ENCODE peak calls at places on chromosomes 13 and 19, in eight cellular contexts. A is aorta, C is colonic mucosa, U is tibial artery, S is neuronal stem cell, L is body of pancreas, E is HFF-Myc, B is AG04449. G is an unnamed sample.

GRCh38 chr19:13087795-13088537 is 14.7 kb downstream of the LYL1 start:
- DNase-seq in S (no peak), L (no peak), B (no peak), U (no peak), E (no peak), C (no peak), A (no peak), G (no peak)

GRCh38 chr13:24338721-24339120 is 29.3 kb downstream of the C1QTNF9 start:
- DNase-seq in C (no peak), U (peak; percentile 49), L (no peak), A (no peak), S (no peak), E (no peak), B (no peak), G (no peak)

GRCh38 chr13:100532090-100532766 is 56.4 kb downstream of the GGACT start:
- DNase-seq in U (no peak), A (no peak), L (peak; percentile 83), S (no peak), B (no peak), C (no peak), E (no peak), G (peak; percentile 52)

GRCh38 chr13:34416833-34417425 is 525.1 kb upstream of the NBEA start:
- DNase-seq in A (peak; percentile 53), L (peak; percentile 25), U (peak; percentile 73), S (no peak), B (no peak), C (peak; percentile 24), E (peak; percentile 39), G (peak; percentile 80)

GRCh38 chr19:55305491-55305890 is 19.6 kb downstream of the TMEM150B start:
- DNase-seq in B (no peak), S (no peak), U (no peak), E (no peak), C (peak; percentile 40), L (peak; percentile 36), A (no peak), G (no peak)

GRCh38 chr13:24127116-24127631 is 33.3 kb upstream of the SPATA13 start:
- DNase-seq in S (no peak), B (no peak), A (no peak), C (peak; percentile 82), L (peak; percentile 18), U (no peak), E (no peak), G (no peak)

GRCh38 chr13:76016799-76017198 is 380.7 kb downstream of the LMO7 start:
- DNase-seq in E (peak; percentile 31), C (peak; percentile 26), A (no peak), U (no peak), L (peak; percentile 20), B (no peak), S (peak; percentile 8), G (no peak)

GRCh38 chr19:34120846-34121639 is 51.3 kb upstream of the LSM14A start:
- DNase-seq in L (peak; percentile 30), U (no peak), B (no peak), E (no peak), C (peak; percentile 21), S (no peak), A (no peak), G (no peak)

GRCh38 chr13:36848228-36848982 is 29.4 kb downstream of the RFXAP start:
- DNase-seq in C (no peak), S (no peak), U (no peak), L (no peak), E (no peak), B (no peak), A (no peak), G (no peak)

GRCh38 chr19:35357867-35358573 is at the start of gene FFAR3:
- DNase-seq in U (peak; percentile 69), A (peak; percentile 84), C (no peak), S (no peak), L (peak; percentile 74), E (no peak), B (no peak), G (peak; percentile 67)

GRCh38 chr13:24131749-24132148 is 28.8 kb upstream of the SPATA13 start:
- DNase-seq in S (no peak), L (no peak), A (no peak), C (no peak), E (no peak), B (no peak), U (no peak), G (no peak)

GRCh38 chr19:3250675-3251074 is 26.2 kb downstream of the CELF5 start:
- DNase-seq in A (no peak), E (no peak), S (no peak), L (peak; percentile 7), U (no peak), C (peak; percentile 30), B (no peak), G (no peak)

GRCh38 chr19:971795-972194 is 12.3 kb upstream of the WDR18 start:
- DNase-seq in C (no peak), S (no peak), L (no peak), U (no peak), B (no peak), E (no peak), A (no peak), G (no peak)

GRCh38 chr13:104017317-104017716 is 951.1 kb upstream of the SLC10A2 start:
- DNase-seq in B (no peak), L (no peak), C (no peak), E (no peak), U (no peak), S (no peak), A (no peak), G (no peak)

GRCh38 chr19:19643158-19644053 is at the start of gene GMIP:
- DNase-seq in U (peak; percentile 84), E (no peak), A (peak; percentile 87), L (peak; percentile 82), C (peak; percentile 92), B (no peak), S (peak; percentile 75), G (peak; percentile 84)

GRCh38 chr19:10043286-10043927 is 30.1 kb downstream of the RDH8 start:
- DNase-seq in E (no peak), L (no peak), A (no peak), B (no peak), U (no peak), C (no peak), S (peak; percentile 50), G (no peak)

GRCh38 chr19:6035026-6035425 is 57.1 kb upstream of the RANBP3 start:
- DNase-seq in U (peak; percentile 25), A (no peak), S (no peak), L (no peak), C (no peak), E (no peak), B (no peak), G (no peak)

GRCh38 chr13:26872444-26873173 is 112.0 kb upstream of the GPR12 start:
- DNase-seq in C (peak; percentile 58), U (no peak), B (no peak), E (peak; percentile 10), L (peak; percentile 15), S (peak; percentile 59), A (peak; percentile 53), G (no peak)

GRCh38 chr13:21929400-21929799 is 258.5 kb downstream of the FGF9 start:
- DNase-seq in B (no peak), A (no peak), C (no peak), S (no peak), L (no peak), E (no peak), U (no peak), G (no peak)

GRCh38 chr13:84086847-84087162 is 204.5 kb upstream of the SLITRK1 start:
- DNase-seq in E (no peak), A (no peak), L (no peak), U (no peak), S (no peak), B (no peak), C (no peak), G (no peak)
- H3K4me3 ChIP-seq in E (no peak overlapping the region), A (no peak overlapping the region), L (no peak overlapping the region), U (peak overlapping the region; percentile 15), S (no peak overlapping the region), B (peak overlapping the region; percentile 38), C (no peak overlapping the region), G (peak overlapping the region; percentile 11)

DNA sequence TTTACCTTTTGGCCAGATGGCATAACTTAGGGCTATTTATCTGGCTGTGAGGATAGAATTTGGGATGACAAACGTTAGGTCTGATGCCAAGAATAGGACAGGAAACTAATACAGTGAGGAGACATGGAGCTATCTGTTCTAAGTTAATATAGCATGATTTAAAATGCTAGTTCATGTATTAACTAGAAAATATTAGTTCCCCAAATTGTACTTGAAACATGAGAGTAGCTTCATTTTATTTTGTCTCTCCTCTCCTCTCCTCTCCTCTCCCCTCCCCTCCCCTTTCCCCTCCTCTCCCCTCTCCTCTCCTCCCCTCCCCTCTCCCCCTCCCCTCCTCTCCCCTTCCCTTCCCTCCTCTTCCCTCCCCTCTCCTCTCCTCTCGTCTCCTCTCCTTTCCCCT is 101.1 kb upstream of the MYO16 start:
- DNase-seq in S (no peak), B (no peak), U (no peak), A (no peak), C (no peak), L (no peak), E (no peak), G (no peak)
- H3K4me3 ChIP-seq in S (no peak overlapping the region), B (no peak overlapping the region), U (no peak overlapping the region), A (no peak overlapping the region), C (no peak overlapping the region), L (no peak overlapping the region), E (no peak overlapping the region), G (no peak overlapping the region)

DNA sequence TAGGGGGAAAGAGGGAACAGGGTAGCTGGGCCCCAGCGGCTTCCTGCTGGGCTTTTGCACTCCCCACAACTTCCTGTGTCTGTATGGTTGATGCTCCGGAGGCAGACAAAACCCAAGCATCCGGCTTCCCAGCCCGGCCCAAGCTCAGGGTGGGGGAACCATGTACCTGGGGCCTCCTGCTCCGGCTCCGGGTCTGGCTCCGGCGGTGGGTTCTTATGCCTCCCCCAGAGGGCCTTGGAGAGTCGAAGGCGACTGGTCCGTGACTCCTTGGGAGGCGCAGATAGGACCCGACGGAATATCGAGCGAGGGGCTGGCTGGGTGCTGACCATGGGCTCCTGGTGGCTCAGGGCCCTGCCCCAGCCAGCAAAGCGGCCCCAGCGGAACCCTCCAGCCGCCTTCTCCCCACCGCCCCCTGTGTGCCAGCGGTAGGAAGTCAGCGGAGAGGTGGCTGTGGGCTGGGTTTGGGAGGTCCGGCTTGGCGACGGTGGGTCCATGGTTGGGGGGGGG is 426 bp downstream of the RASAL3 start:
- DNase-seq in S (no peak), L (no peak), B (no peak), C (peak; percentile 34), A (peak; percentile 66), U (no peak), E (no peak), G (no peak)
- H3K4me3 ChIP-seq in S (no peak overlapping the region), L (peak overlapping the region; percentile 6), B (no peak overlapping the region), C (peak overlapping the region; percentile 40), A (no peak overlapping the region), U (peak overlapping the region; percentile 19), E (no peak overlapping the region), G (peak overlapping the region; percentile 23)

DNA sequence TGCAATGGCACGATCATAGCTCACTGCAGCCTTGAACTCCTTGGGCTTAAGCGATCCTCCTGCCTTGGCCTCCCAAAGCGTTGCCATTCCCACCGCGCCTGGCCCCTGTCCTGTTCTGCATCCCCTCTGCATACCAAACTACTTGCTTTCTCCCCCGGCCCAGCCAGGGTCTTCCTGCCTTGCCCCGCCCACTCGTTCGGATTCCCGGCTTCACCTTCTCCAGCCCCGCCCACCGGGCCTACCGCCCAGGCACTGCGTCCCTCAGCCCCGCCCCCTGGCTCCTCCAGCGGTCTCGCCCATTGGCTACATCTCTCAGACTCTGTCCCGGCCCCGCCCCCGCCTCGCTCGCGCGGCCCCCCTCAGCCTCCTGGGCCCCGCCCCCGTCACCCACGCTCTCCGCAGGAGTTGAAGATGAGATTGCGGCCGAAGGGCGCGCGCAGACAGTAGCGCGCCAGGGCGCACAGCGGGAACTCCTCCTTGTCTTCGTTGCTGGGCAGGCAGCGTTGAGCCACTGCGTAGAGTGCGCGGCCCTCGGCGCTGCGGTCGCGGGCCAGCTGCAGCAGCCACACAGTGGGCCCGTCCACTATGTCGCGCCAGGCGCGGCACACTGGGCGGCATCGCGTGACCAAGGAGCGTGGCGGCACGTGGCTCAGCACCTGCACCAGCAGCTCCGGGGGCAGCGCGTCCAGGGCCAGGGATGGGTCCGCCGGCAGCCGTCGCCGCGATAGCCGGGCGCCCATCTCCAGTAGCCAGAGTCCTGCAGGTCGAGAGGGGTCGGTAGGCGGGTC is 19.0 kb downstream of the MRPS12 start:
- DNase-seq in L (peak; percentile 89), B (no peak), E (no peak), S (peak; percentile 80), U (peak; percentile 84), A (peak; percentile 90), C (peak; percentile 85), G (peak; percentile 90)
- H3K4me3 ChIP-seq in L (no peak overlapping the region), B (peak overlapping the region; percentile 46), E (peak overlapping the region; percentile 1), S (peak overlapping the region; percentile 77), U (peak overlapping the region; percentile 46), A (no peak overlapping the region), C (peak overlapping the region; percentile 36), G (peak overlapping the region; percentile 33)